ENCODE peak calls at places on chromosomes 5 and 9, in seven cellular contexts. R, Q, Y, Z, P, X and F are unnamed samples.

GRCh38 chr9:121727295-121728028 is 76.0 kb downstream of the DAB2IP start:
- DNase-seq in Y (no peak), X (no peak), Q (no peak), R (no peak), P (no peak), Z (no peak), F (no peak)

GRCh38 chr9:98536542-98537173 is 172.1 kb downstream of the GABBR2 start:
- DNase-seq in Y (no peak), R (no peak), Q (peak; percentile 31), P (no peak), Z (no peak), X (peak; percentile 57), F (peak; percentile 65)

GRCh38 chr5:151686673-151687378 is at the start of gene SPARC:
- DNase-seq in R (peak; percentile 88), X (no peak), Y (peak; percentile 94), P (no peak), Q (peak; percentile 56), Z (peak; percentile 80), F (no peak)

GRCh38 chr5:72468606-72469005 is 38.6 kb downstream of the ZNF366 start:
- DNase-seq in Z (no peak), X (peak; percentile 12), R (no peak), Y (no peak), P (no peak), Q (no peak), F (no peak)

GRCh38 chr5:54823006-54823405 is 162.4 kb downstream of the ESM1 start:
- DNase-seq in Z (no peak), Y (no peak), Q (no peak), X (no peak), R (no peak), P (no peak), F (no peak)

GRCh38 chr9:89529243-89530030 is 31.5 kb upstream of the SEMA4D start:
- DNase-seq in P (no peak), X (no peak), Q (no peak), Z (no peak), Y (no peak), R (no peak), F (no peak)

GRCh38 chr5:123367739-123368138 is 55.5 kb downstream of the CEP120 start:
- DNase-seq in Q (no peak), P (no peak), X (no peak), Z (no peak), Y (no peak), R (no peak), F (no peak)

GRCh38 chr9:108606408-108606807 is 249.4 kb downstream of the ACTL7B start:
- DNase-seq in X (no peak), Z (peak; percentile 60), Y (no peak), R (no peak), P (no peak), Q (no peak), F (no peak)

GRCh38 chr5:125453011-125453410 is 706.6 kb upstream of the ZNF608 start:
- DNase-seq in P (no peak), X (no peak), Y (no peak), R (no peak), Z (no peak), Q (no peak), F (no peak)
- TF ChIP-seq CTCF in P (no peak), X (no peak), Y (no peak), R (no peak), Z (no peak), Q (no peak), F (no peak)

GRCh38 chr9:95434116-95435073 is 82.4 kb downstream of the PTCH1 start:
- DNase-seq in R (no peak), X (peak; percentile 91), Z (no peak), P (no peak), Q (no peak), Y (no peak), F (no peak)
- TF ChIP-seq CTCF in R (no peak), X (no peak), Z (no peak), P (no peak), Q (no peak), Y (no peak), F (no peak)

GRCh38 chr5:170875811-170876210 is 14.0 kb downstream of the RANBP17 start:
- DNase-seq in X (no peak), Q (no peak), Z (no peak), Y (no peak), R (no peak), P (no peak), F (no peak)
- TF ChIP-seq CTCF in X (no peak), Q (no peak), Z (no peak), Y (no peak), R (no peak), P (no peak), F (no peak)

GRCh38 chr9:14746655-14747054 is 24.1 kb upstream of the CER1 start:
- DNase-seq in Q (no peak), X (no peak), Z (no peak), P (no peak), Y (no peak), R (no peak), F (no peak)
- TF ChIP-seq CTCF in Q (no peak), X (no peak), Z (no peak), P (no peak), Y (no peak), R (no peak), F (no peak)

GRCh38 chr9:124409410-124409809 is 5.8 kb downstream of the PSMB7 start:
- DNase-seq in Q (no peak), P (no peak), Y (no peak), Z (no peak), R (no peak), X (no peak), F (no peak)

GRCh38 chr9:124412228-124412575 is 3.0 kb downstream of the PSMB7 start:
- DNase-seq in Q (no peak), P (no peak), X (no peak), Z (peak; percentile 60), Y (no peak), R (no peak), F (no peak)

GRCh38 chr9:124414612-124415011 is 630 bp downstream of the PSMB7 start:
- DNase-seq in X (no peak), R (no peak), Z (no peak), Q (no peak), Y (peak; percentile 30), P (no peak), F (no peak)

GRCh38 chr9:124411514-124412227 is 3.6 kb downstream of the PSMB7 start:
- DNase-seq in X (no peak), Q (no peak), P (no peak), Z (peak; percentile 75), Y (no peak), R (no peak), F (no peak)

DNA sequence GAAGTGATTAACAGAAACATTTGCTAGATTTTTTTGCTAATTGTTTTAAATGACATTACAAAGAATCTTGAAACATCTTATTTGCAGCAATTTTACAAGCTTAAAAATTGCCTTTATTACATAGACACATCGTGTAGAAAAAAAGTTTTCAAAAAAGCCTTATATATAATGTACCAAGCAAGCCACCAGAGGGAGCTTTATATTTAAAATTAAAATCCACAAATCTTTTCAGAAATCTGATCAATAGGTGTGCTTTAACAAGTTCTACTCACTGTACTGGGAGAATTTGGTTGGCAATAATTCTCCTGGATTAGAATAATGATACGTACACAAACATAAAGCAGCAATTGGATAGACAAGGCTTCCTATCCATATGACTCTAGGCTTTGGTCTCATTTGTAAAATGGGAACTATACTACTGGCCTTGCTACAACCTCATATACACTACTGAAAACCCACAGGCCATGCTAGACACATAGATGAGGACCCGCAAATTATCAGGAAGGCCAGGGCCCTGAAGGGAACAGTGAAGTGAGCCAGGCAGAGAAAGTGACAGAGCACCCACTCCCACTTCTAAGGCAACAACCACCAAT is 4.8 kb downstream of the PSMB7 start:
- DNase-seq in Q (no peak), X (no peak), Z (no peak), P (no peak), Y (no peak), R (no peak), F (no peak)
- TF ChIP-seq CTCF in Q (peak; percentile 35), X (peak; percentile 39), Z (peak; percentile 33), P (peak; percentile 55), Y (no peak), R (no peak), F (no peak)